ENCODE peak calls at places on chromosomes 5 and 9, in five cellular contexts. One of them, this sample, is unnamed.

GRCh38 chr9:83070257-83070656 is 7.3 kb upstream of the RASEF start:
- DNase-seq in activated T-cell treated with anti-CD3 and anti-CD28 coated beads for 24 hours: no peak
- DNase-seq in stimulated activated CD4-positive, alpha-beta T cell treated with anti-CD3 and anti-CD28 coated beads, Interleukin-2, amount 100 ng/mL, for 24 hours: no peak
- DNase-seq in CD4-positive, alpha-beta T cell: no peak
- DNase-seq in myocyte: no peak
- DNase-seq in this sample: no peak

GRCh38 chr5:5784114-5784513 is 361.6 kb downstream of the ICE1 start:
- DNase-seq in activated T-cell treated with anti-CD3 and anti-CD28 coated beads for 24 hours: no peak
- DNase-seq in stimulated activated CD4-positive, alpha-beta T cell treated with anti-CD3 and anti-CD28 coated beads, Interleukin-2, amount 100 ng/mL, for 24 hours: no peak
- DNase-seq in CD4-positive, alpha-beta T cell: no peak
- DNase-seq in myocyte: no peak
- DNase-seq in this sample: no peak

GRCh38 chr9:105296889-105297288 is 52.4 kb downstream of the SLC44A1 start:
- DNase-seq in activated T-cell treated with anti-CD3 and anti-CD28 coated beads for 24 hours: no peak
- DNase-seq in stimulated activated CD4-positive, alpha-beta T cell treated with anti-CD3 and anti-CD28 coated beads, Interleukin-2, amount 100 ng/mL, for 24 hours: no peak
- DNase-seq in CD4-positive, alpha-beta T cell: no peak
- DNase-seq in myocyte: peak
- DNase-seq in this sample: no peak

GRCh38 chr5:35884125-35884788 is 27.6 kb downstream of the IL7R start:
- DNase-seq in activated T-cell treated with anti-CD3 and anti-CD28 coated beads for 24 hours: no peak
- DNase-seq in stimulated activated CD4-positive, alpha-beta T cell treated with anti-CD3 and anti-CD28 coated beads, Interleukin-2, amount 100 ng/mL, for 24 hours: no peak
- DNase-seq in CD4-positive, alpha-beta T cell: no peak
- DNase-seq in myocyte: peak
- DNase-seq in this sample: no peak

GRCh38 chr5:34586117-34586885 is 69.8 kb upstream of the RAI14 start:
- DNase-seq in activated T-cell treated with anti-CD3 and anti-CD28 coated beads for 24 hours: no peak
- DNase-seq in stimulated activated CD4-positive, alpha-beta T cell treated with anti-CD3 and anti-CD28 coated beads, Interleukin-2, amount 100 ng/mL, for 24 hours: no peak
- DNase-seq in CD4-positive, alpha-beta T cell: no peak
- DNase-seq in myocyte: peak
- DNase-seq in this sample: no peak

GRCh38 chr9:127158995-127159801 is 36.8 kb upstream of the ANGPTL2 start:
- DNase-seq in activated T-cell treated with anti-CD3 and anti-CD28 coated beads for 24 hours: no peak
- DNase-seq in stimulated activated CD4-positive, alpha-beta T cell treated with anti-CD3 and anti-CD28 coated beads, Interleukin-2, amount 100 ng/mL, for 24 hours: no peak
- DNase-seq in CD4-positive, alpha-beta T cell: no peak
- DNase-seq in myocyte: peak
- DNase-seq in this sample: peak

GRCh38 chr5:150481972-150482406 is 25.9 kb upstream of the NDST1 start:
- DNase-seq in activated T-cell treated with anti-CD3 and anti-CD28 coated beads for 24 hours: no peak
- DNase-seq in stimulated activated CD4-positive, alpha-beta T cell treated with anti-CD3 and anti-CD28 coated beads, Interleukin-2, amount 100 ng/mL, for 24 hours: no peak
- DNase-seq in CD4-positive, alpha-beta T cell: no peak
- DNase-seq in myocyte: no peak
- DNase-seq in this sample: no peak

GRCh38 chr9:121123816-121124536 is 49.2 kb downstream of the CNTRL start:
- DNase-seq in activated T-cell treated with anti-CD3 and anti-CD28 coated beads for 24 hours: no peak
- DNase-seq in stimulated activated CD4-positive, alpha-beta T cell treated with anti-CD3 and anti-CD28 coated beads, Interleukin-2, amount 100 ng/mL, for 24 hours: no peak
- DNase-seq in CD4-positive, alpha-beta T cell: no peak
- DNase-seq in myocyte: no peak
- DNase-seq in this sample: no peak

GRCh38 chr9:115167175-115167574 is 49.2 kb upstream of the TNC start:
- DNase-seq in activated T-cell treated with anti-CD3 and anti-CD28 coated beads for 24 hours: no peak
- DNase-seq in stimulated activated CD4-positive, alpha-beta T cell treated with anti-CD3 and anti-CD28 coated beads, Interleukin-2, amount 100 ng/mL, for 24 hours: no peak
- DNase-seq in CD4-positive, alpha-beta T cell: no peak
- DNase-seq in myocyte: peak
- DNase-seq in this sample: no peak

GRCh38 chr5:142960309-142960696 is 190.1 kb downstream of the ARHGAP26 start:
- DNase-seq in activated T-cell treated with anti-CD3 and anti-CD28 coated beads for 24 hours: no peak
- DNase-seq in stimulated activated CD4-positive, alpha-beta T cell treated with anti-CD3 and anti-CD28 coated beads, Interleukin-2, amount 100 ng/mL, for 24 hours: no peak
- DNase-seq in CD4-positive, alpha-beta T cell: no peak
- DNase-seq in myocyte: peak
- DNase-seq in this sample: no peak

GRCh38 chr9:99057665-99058625 is 47.0 kb upstream of the TGFBR1 start:
- DNase-seq in activated T-cell treated with anti-CD3 and anti-CD28 coated beads for 24 hours: peak
- DNase-seq in stimulated activated CD4-positive, alpha-beta T cell treated with anti-CD3 and anti-CD28 coated beads, Interleukin-2, amount 100 ng/mL, for 24 hours: peak
- DNase-seq in CD4-positive, alpha-beta T cell: peak
- DNase-seq in myocyte: peak
- DNase-seq in this sample: peak

GRCh38 chr5:141605523-141606277 is 13.1 kb downstream of the DIAPH1 start:
- DNase-seq in activated T-cell treated with anti-CD3 and anti-CD28 coated beads for 24 hours: peak
- DNase-seq in stimulated activated CD4-positive, alpha-beta T cell treated with anti-CD3 and anti-CD28 coated beads, Interleukin-2, amount 100 ng/mL, for 24 hours: peak
- DNase-seq in CD4-positive, alpha-beta T cell: peak
- DNase-seq in myocyte: no peak
- DNase-seq in this sample: peak

GRCh38 chr5:126516852-126517251 is 78.2 kb downstream of the ALDH7A1 start:
- DNase-seq in activated T-cell treated with anti-CD3 and anti-CD28 coated beads for 24 hours: no peak
- DNase-seq in stimulated activated CD4-positive, alpha-beta T cell treated with anti-CD3 and anti-CD28 coated beads, Interleukin-2, amount 100 ng/mL, for 24 hours: no peak
- DNase-seq in CD4-positive, alpha-beta T cell: no peak
- DNase-seq in myocyte: no peak
- DNase-seq in this sample: no peak

GRCh38 chr9:137303031-137303892 is 1.2 kb upstream of the NRARP start:
- DNase-seq in activated T-cell treated with anti-CD3 and anti-CD28 coated beads for 24 hours: no peak
- DNase-seq in stimulated activated CD4-positive, alpha-beta T cell treated with anti-CD3 and anti-CD28 coated beads, Interleukin-2, amount 100 ng/mL, for 24 hours: no peak
- DNase-seq in CD4-positive, alpha-beta T cell: no peak
- DNase-seq in myocyte: no peak
- DNase-seq in this sample: no peak

GRCh38 chr9:71909887-71910601 is 949 bp downstream of the ABHD17B start:
- DNase-seq in activated T-cell treated with anti-CD3 and anti-CD28 coated beads for 24 hours: peak
- DNase-seq in stimulated activated CD4-positive, alpha-beta T cell treated with anti-CD3 and anti-CD28 coated beads, Interleukin-2, amount 100 ng/mL, for 24 hours: peak
- DNase-seq in CD4-positive, alpha-beta T cell: peak
- DNase-seq in myocyte: peak
- DNase-seq in this sample: peak

GRCh38 chr9:122904466-122904822 is 715 bp downstream of the RC3H2 start:
- DNase-seq in activated T-cell treated with anti-CD3 and anti-CD28 coated beads for 24 hours: peak
- DNase-seq in stimulated activated CD4-positive, alpha-beta T cell treated with anti-CD3 and anti-CD28 coated beads, Interleukin-2, amount 100 ng/mL, for 24 hours: peak
- DNase-seq in CD4-positive, alpha-beta T cell: peak
- DNase-seq in myocyte: peak
- DNase-seq in this sample: peak

GRCh38 chr5:145787996-145788395 is 47.1 kb downstream of the PRELID2 start:
- DNase-seq in activated T-cell treated with anti-CD3 and anti-CD28 coated beads for 24 hours: no peak
- DNase-seq in stimulated activated CD4-positive, alpha-beta T cell treated with anti-CD3 and anti-CD28 coated beads, Interleukin-2, amount 100 ng/mL, for 24 hours: no peak
- DNase-seq in CD4-positive, alpha-beta T cell: no peak
- DNase-seq in myocyte: no peak
- DNase-seq in this sample: no peak

GRCh38 chr9:35277171-35277520 is 115.3 kb downstream of the UNC13B start:
- DNase-seq in activated T-cell treated with anti-CD3 and anti-CD28 coated beads for 24 hours: no peak
- DNase-seq in stimulated activated CD4-positive, alpha-beta T cell treated with anti-CD3 and anti-CD28 coated beads, Interleukin-2, amount 100 ng/mL, for 24 hours: no peak
- DNase-seq in CD4-positive, alpha-beta T cell: no peak
- DNase-seq in myocyte: no peak
- DNase-seq in this sample: no peak

GRCh38 chr9:114894801-114895433 is 35.5 kb downstream of the TNFSF8 start:
- DNase-seq in activated T-cell treated with anti-CD3 and anti-CD28 coated beads for 24 hours: no peak
- DNase-seq in stimulated activated CD4-positive, alpha-beta T cell treated with anti-CD3 and anti-CD28 coated beads, Interleukin-2, amount 100 ng/mL, for 24 hours: peak
- DNase-seq in CD4-positive, alpha-beta T cell: no peak
- DNase-seq in myocyte: peak
- DNase-seq in this sample: no peak